ENCODE peak calls at places on chromosomes 12 and 14, in eight cellular contexts. One of them, this sample, is unnamed.

GRCh38 chr14:48771717-48772116 is 814.5 kb downstream of the RPS29 start:
- DNase-seq in endothelial cell of umbilical vein: no peak
- DNase-seq in spleen: no peak
- DNase-seq in GM12878: no peak
- DNase-seq in transverse colon: no peak
- DNase-seq in breast epithelium: no peak
- DNase-seq in SK-N-SH: no peak
- DNase-seq in stomach: no peak
- DNase-seq in this sample: no peak

GRCh38 chr14:72611506-72611905 is 282.4 kb downstream of the DPF3 start:
- DNase-seq in endothelial cell of umbilical vein: no peak
- DNase-seq in spleen: no peak
- DNase-seq in stomach: no peak
- DNase-seq in SK-N-SH: no peak
- DNase-seq in breast epithelium: no peak
- DNase-seq in GM12878: no peak
- DNase-seq in transverse colon: no peak
- DNase-seq in this sample: peak; percentile 78

GRCh38 chr12:128572311-128572810 is 251.4 kb downstream of the SLC15A4 start:
- DNase-seq in SK-N-SH: no peak
- DNase-seq in breast epithelium: no peak
- DNase-seq in GM12878: no peak
- DNase-seq in stomach: no peak
- DNase-seq in transverse colon: no peak
- DNase-seq in spleen: no peak
- DNase-seq in endothelial cell of umbilical vein: no peak
- DNase-seq in this sample: no peak

GRCh38 chr12:113221997-113222729 is 899 bp downstream of the TPCN1 start:
- DNase-seq in SK-N-SH: no peak
- DNase-seq in transverse colon: no peak
- DNase-seq in breast epithelium: no peak
- DNase-seq in GM12878: no peak
- DNase-seq in endothelial cell of umbilical vein: peak; percentile 35
- DNase-seq in spleen: peak; percentile 41
- DNase-seq in stomach: no peak
- DNase-seq in this sample: no peak

GRCh38 chr14:86022031-86022629 is 492.2 kb downstream of the FLRT2 start:
- DNase-seq in transverse colon: no peak
- DNase-seq in GM12878: no peak
- DNase-seq in stomach: no peak
- DNase-seq in endothelial cell of umbilical vein: no peak
- DNase-seq in SK-N-SH: no peak
- DNase-seq in breast epithelium: no peak
- DNase-seq in spleen: no peak
- DNase-seq in this sample: no peak

GRCh38 chr12:98532687-98533304 is 17.4 kb downstream of the TMPO start:
- DNase-seq in endothelial cell of umbilical vein: peak; percentile 51
- DNase-seq in SK-N-SH: peak; percentile 29
- DNase-seq in breast epithelium: no peak
- DNase-seq in GM12878: no peak
- DNase-seq in spleen: no peak
- DNase-seq in stomach: no peak
- DNase-seq in transverse colon: no peak
- DNase-seq in this sample: no peak

GRCh38 chr14:50342211-50343080 is 30.3 kb downstream of the DMAC2L start:
- DNase-seq in spleen: peak; percentile 87
- DNase-seq in endothelial cell of umbilical vein: peak; percentile 84
- DNase-seq in transverse colon: peak; percentile 45
- DNase-seq in stomach: no peak
- DNase-seq in SK-N-SH: peak; percentile 78
- DNase-seq in GM12878: no peak
- DNase-seq in breast epithelium: peak; percentile 57
- DNase-seq in this sample: peak; percentile 90

GRCh38 chr12:46266869-46267617 is 1.8 kb downstream of the SLC38A1 start:
- DNase-seq in SK-N-SH: peak; percentile 60
- DNase-seq in stomach: peak; percentile 70
- DNase-seq in endothelial cell of umbilical vein: peak; percentile 78
- DNase-seq in GM12878: no peak
- DNase-seq in transverse colon: peak; percentile 71
- DNase-seq in breast epithelium: peak; percentile 60
- DNase-seq in spleen: peak; percentile 89
- DNase-seq in this sample: peak; percentile 93

GRCh38 chr14:41154143-41154807 is 452.4 kb upstream of the LRFN5 start:
- DNase-seq in stomach: no peak
- DNase-seq in transverse colon: no peak
- DNase-seq in GM12878: no peak
- DNase-seq in breast epithelium: no peak
- DNase-seq in spleen: no peak
- DNase-seq in SK-N-SH: no peak
- DNase-seq in endothelial cell of umbilical vein: no peak
- DNase-seq in this sample: no peak
- H3K9me3 ChIP-seq in stomach: peaks cover 7% of the 10 kb centered on the region
- H3K9me3 ChIP-seq in transverse colon: peaks cover 1% of the 10 kb centered on the region
- H3K9me3 ChIP-seq in GM12878: no peaks in the 10 kb centered on the region
- H3K9me3 ChIP-seq in breast epithelium: no peaks in the 10 kb centered on the region
- H3K9me3 ChIP-seq in spleen: peaks cover 18% of the 10 kb centered on the region
- H3K9me3 ChIP-seq in SK-N-SH: no peaks in the 10 kb centered on the region
- H3K9me3 ChIP-seq in endothelial cell of umbilical vein: no peaks in the 10 kb centered on the region
- H3K9me3 ChIP-seq in this sample: no peaks in the 10 kb centered on the region

GRCh38 chr12:48165089-48166031 is 8.0 kb upstream of the ASB8 start:
- DNase-seq in transverse colon: no peak
- DNase-seq in breast epithelium: no peak
- DNase-seq in stomach: no peak
- DNase-seq in spleen: no peak
- DNase-seq in GM12878: peak; percentile 45
- DNase-seq in SK-N-SH: peak; percentile 67
- DNase-seq in endothelial cell of umbilical vein: peak; percentile 67
- DNase-seq in this sample: no peak

GRCh38 chr12:48163150-48163747 is 5.9 kb upstream of the ASB8 start:
- DNase-seq in transverse colon: no peak
- DNase-seq in stomach: no peak
- DNase-seq in endothelial cell of umbilical vein: no peak
- DNase-seq in SK-N-SH: no peak
- DNase-seq in GM12878: no peak
- DNase-seq in spleen: no peak
- DNase-seq in breast epithelium: no peak
- DNase-seq in this sample: no peak

GRCh38 chr12:48164456-48164855 is 7.1 kb upstream of the ASB8 start:
- DNase-seq in breast epithelium: no peak
- DNase-seq in spleen: no peak
- DNase-seq in SK-N-SH: no peak
- DNase-seq in GM12878: no peak
- DNase-seq in endothelial cell of umbilical vein: no peak
- DNase-seq in stomach: no peak
- DNase-seq in transverse colon: no peak
- DNase-seq in this sample: no peak

GRCh38 chr12:48169011-48169410 is 11.7 kb upstream of the ASB8 start:
- DNase-seq in stomach: no peak
- DNase-seq in transverse colon: no peak
- DNase-seq in endothelial cell of umbilical vein: no peak
- DNase-seq in SK-N-SH: no peak
- DNase-seq in GM12878: no peak
- DNase-seq in spleen: no peak
- DNase-seq in breast epithelium: no peak
- DNase-seq in this sample: no peak
- TF ChIP-seq POLR2AphosphoS5 in stomach: no peak
- TF ChIP-seq POLR2AphosphoS5 in transverse colon: no peak
- TF ChIP-seq POLR2AphosphoS5 in endothelial cell of umbilical vein: no peak
- TF ChIP-seq POLR2AphosphoS5 in SK-N-SH: no peak
- TF ChIP-seq POLR2AphosphoS5 in GM12878: no peak
- TF ChIP-seq POLR2AphosphoS5 in spleen: no peak
- TF ChIP-seq POLR2AphosphoS5 in breast epithelium: no peak
- TF ChIP-seq POLR2AphosphoS5 in this sample: no peak

GRCh38 chr14:105456736-105457703 is 17.6 kb upstream of the CRIP2 start:
- DNase-seq in endothelial cell of umbilical vein: no peak
- DNase-seq in GM12878: no peak
- DNase-seq in transverse colon: no peak
- DNase-seq in breast epithelium: no peak
- DNase-seq in SK-N-SH: no peak
- DNase-seq in stomach: no peak
- DNase-seq in spleen: no peak
- DNase-seq in this sample: no peak
- H3K9me3 ChIP-seq in endothelial cell of umbilical vein: no peaks in the 10 kb centered on the region
- H3K9me3 ChIP-seq in GM12878: no peaks in the 10 kb centered on the region
- H3K9me3 ChIP-seq in transverse colon: no peaks in the 10 kb centered on the region
- H3K9me3 ChIP-seq in breast epithelium: no peaks in the 10 kb centered on the region
- H3K9me3 ChIP-seq in SK-N-SH: no peaks in the 10 kb centered on the region
- H3K9me3 ChIP-seq in stomach: no peaks in the 10 kb centered on the region
- H3K9me3 ChIP-seq in spleen: no peaks in the 10 kb centered on the region
- H3K9me3 ChIP-seq in this sample: no peaks in the 10 kb centered on the region

DNA sequence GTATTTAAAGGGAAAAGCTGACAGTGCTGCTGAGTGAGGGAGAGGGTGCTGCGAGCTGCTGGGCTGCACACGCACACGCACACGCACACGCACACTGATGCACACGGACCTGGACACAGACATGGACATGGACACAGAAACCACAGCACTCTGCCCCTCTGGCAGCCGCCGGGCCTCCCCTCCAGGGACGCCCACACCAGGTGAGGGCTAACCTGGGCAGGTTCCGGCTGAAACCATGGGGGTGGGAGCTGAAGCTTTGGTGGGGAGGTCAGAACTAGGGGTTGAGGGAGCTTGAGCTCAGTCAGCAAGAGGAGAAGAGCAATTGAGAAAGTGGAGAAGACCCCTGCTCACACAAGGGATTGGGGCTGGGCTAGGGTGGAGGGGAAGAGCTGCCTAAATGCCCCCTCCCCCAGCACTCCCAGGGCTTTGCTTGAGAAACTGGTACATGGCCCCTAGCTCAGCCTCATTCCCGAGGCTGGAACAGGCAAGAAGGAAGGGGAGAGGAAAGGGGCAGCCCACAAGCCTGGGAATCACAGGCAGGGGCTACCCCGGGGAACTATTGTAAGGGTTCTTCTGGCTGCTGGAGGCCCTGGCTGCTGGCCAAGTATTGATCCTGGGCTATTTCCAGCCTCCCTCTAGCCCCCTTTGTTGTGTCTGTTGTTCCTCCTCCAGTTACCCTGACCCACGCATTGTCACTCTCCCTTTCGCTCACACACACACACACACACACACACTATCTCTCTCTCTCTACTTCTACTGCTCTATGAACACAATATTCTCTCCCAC is at the start of gene REM2:
- DNase-seq in SK-N-SH: peak; percentile 51
- DNase-seq in spleen: no peak
- DNase-seq in stomach: no peak
- DNase-seq in breast epithelium: no peak
- DNase-seq in GM12878: no peak
- DNase-seq in transverse colon: no peak
- DNase-seq in endothelial cell of umbilical vein: no peak
- DNase-seq in this sample: no peak
- TF ChIP-seq POLR2AphosphoS5 in SK-N-SH: no peak
- TF ChIP-seq POLR2AphosphoS5 in spleen: no peak
- TF ChIP-seq POLR2AphosphoS5 in stomach: no peak
- TF ChIP-seq POLR2AphosphoS5 in breast epithelium: no peak
- TF ChIP-seq POLR2AphosphoS5 in GM12878: no peak
- TF ChIP-seq POLR2AphosphoS5 in transverse colon: peak; percentile 7
- TF ChIP-seq POLR2AphosphoS5 in endothelial cell of umbilical vein: no peak
- TF ChIP-seq POLR2AphosphoS5 in this sample: peak; percentile 15

GRCh38 chr12:14602128-14602527 is 34.4 kb upstream of the PLBD1 start:
- DNase-seq in transverse colon: no peak
- DNase-seq in endothelial cell of umbilical vein: no peak
- DNase-seq in GM12878: no peak
- DNase-seq in breast epithelium: no peak
- DNase-seq in SK-N-SH: no peak
- DNase-seq in spleen: no peak
- DNase-seq in stomach: no peak
- DNase-seq in this sample: no peak
- H3K9me3 ChIP-seq in transverse colon: peaks cover 38% of the 10 kb centered on the region
- H3K9me3 ChIP-seq in endothelial cell of umbilical vein: no peaks in the 10 kb centered on the region
- H3K9me3 ChIP-seq in GM12878: peaks cover 4% of the 10 kb centered on the region
- H3K9me3 ChIP-seq in breast epithelium: peaks cover 5% of the 10 kb centered on the region
- H3K9me3 ChIP-seq in SK-N-SH: peaks cover 9% of the 10 kb centered on the region
- H3K9me3 ChIP-seq in spleen: peaks cover 63% of the 10 kb centered on the region
- H3K9me3 ChIP-seq in stomach: peaks cover 39% of the 10 kb centered on the region
- H3K9me3 ChIP-seq in this sample: peaks cover 27% of the 10 kb centered on the region

GRCh38 chr14:55448146-55448614 is 7.8 kb upstream of the TBPL2 start:
- DNase-seq in transverse colon: peak; percentile 60
- DNase-seq in SK-N-SH: no peak
- DNase-seq in breast epithelium: no peak
- DNase-seq in spleen: no peak
- DNase-seq in GM12878: no peak
- DNase-seq in stomach: peak; percentile 35
- DNase-seq in endothelial cell of umbilical vein: peak; percentile 96
- DNase-seq in this sample: no peak
- TF ChIP-seq POLR2AphosphoS5 in transverse colon: peak; percentile 48
- TF ChIP-seq POLR2AphosphoS5 in SK-N-SH: no peak
- TF ChIP-seq POLR2AphosphoS5 in breast epithelium: no peak
- TF ChIP-seq POLR2AphosphoS5 in spleen: no peak
- TF ChIP-seq POLR2AphosphoS5 in GM12878: no peak
- TF ChIP-seq POLR2AphosphoS5 in stomach: no peak
- TF ChIP-seq POLR2AphosphoS5 in endothelial cell of umbilical vein: peak; percentile 67
- TF ChIP-seq POLR2AphosphoS5 in this sample: peak; percentile 50

GRCh38 chr14:25431211-25432076 is 381.5 kb upstream of the STXBP6 start:
- DNase-seq in endothelial cell of umbilical vein: no peak
- DNase-seq in spleen: no peak
- DNase-seq in SK-N-SH: peak; percentile 15
- DNase-seq in transverse colon: peak; percentile 19
- DNase-seq in stomach: peak; percentile 32
- DNase-seq in GM12878: no peak
- DNase-seq in breast epithelium: no peak
- DNase-seq in this sample: no peak
- H3K9me3 ChIP-seq in endothelial cell of umbilical vein: no peaks in the 10 kb centered on the region
- H3K9me3 ChIP-seq in spleen: peaks cover 31% of the 10 kb centered on the region
- H3K9me3 ChIP-seq in SK-N-SH: no peaks in the 10 kb centered on the region
- H3K9me3 ChIP-seq in transverse colon: no peaks in the 10 kb centered on the region
- H3K9me3 ChIP-seq in stomach: peaks cover 6% of the 10 kb centered on the region
- H3K9me3 ChIP-seq in GM12878: no peaks in the 10 kb centered on the region
- H3K9me3 ChIP-seq in breast epithelium: no peaks in the 10 kb centered on the region
- H3K9me3 ChIP-seq in this sample: peaks cover 5% of the 10 kb centered on the region

This sample was measured in esophagus muscularis mucosa.